ENCODE peak calls at places on chromosomes 7 and 10, in six cellular contexts. F is naive thymus-derived CD4-positive, alpha-beta T cell; A is tibial nerve; U is pancreas; V is K562; C is esophagus squamous epithelium. N is an unnamed sample.

GRCh38 chr7:77913977-77914607 is 115.5 kb downstream of the PHTF2 start:
- DNase-seq in F (no peak), U (no peak), C (no peak), A (no peak), V (peak; percentile 57), N (no peak)

GRCh38 chr7:13827716-13828115 is 161.8 kb downstream of the ETV1 start:
- DNase-seq in F (no peak), V (no peak), A (no peak), C (no peak), U (no peak), N (no peak)

GRCh38 chr10:61452655-61453641 is at the start of gene TMEM26:
- DNase-seq in F (no peak), C (no peak), U (peak; percentile 61), V (no peak), A (no peak), N (no peak)

GRCh38 chr10:34918896-34919295 is 103.8 kb upstream of the PARD3 start:
- DNase-seq in A (no peak), C (no peak), F (no peak), V (no peak), U (no peak), N (no peak)

GRCh38 chr7:95246935-95247370 is 77.4 kb downstream of the PON1 start:
- DNase-seq in U (no peak), A (peak; percentile 65), V (peak; percentile 45), C (no peak), F (no peak), N (peak; percentile 31)

GRCh38 chr10:124824507-124824906 is 22.9 kb downstream of the ABRAXAS2 start:
- DNase-seq in F (no peak), A (no peak), V (no peak), C (no peak), U (no peak), N (no peak)

GRCh38 chr10:35041502-35041879 is 48.6 kb downstream of the CUL2 start:
- DNase-seq in V (no peak), U (no peak), A (no peak), F (no peak), C (no peak), N (no peak)

GRCh38 chr10:93060887-93061593 is 442 bp downstream of the CYP26C1 start:
- DNase-seq in A (no peak), C (no peak), V (no peak), F (no peak), U (no peak), N (no peak)

GRCh38 chr7:84136336-84136735 is 58.3 kb downstream of the SEMA3A start:
- DNase-seq in F (no peak), A (no peak), U (no peak), C (no peak), V (no peak), N (no peak)

GRCh38 chr10:126549326-126549725 is 121.2 kb downstream of the C10orf90 start:
- DNase-seq in C (no peak), V (no peak), U (no peak), A (no peak), F (no peak), N (no peak)

GRCh38 chr7:5599543-5600200 is 176.0 kb upstream of the TNRC18 start:
- DNase-seq in C (no peak), A (no peak), V (no peak), F (no peak), U (no peak), N (no peak)

GRCh38 chr7:100102950-100103840 is 1.8 kb downstream of the AP4M1 start:
- DNase-seq in C (no peak), F (no peak), A (no peak), U (no peak), V (no peak), N (no peak)

GRCh38 chr7:22979861-22980260 is 34.1 kb downstream of the HYCC1 start:
- DNase-seq in U (no peak), A (no peak), C (no peak), V (no peak), F (no peak), N (no peak)

GRCh38 chr10:43380610-43381222 is 9.3 kb downstream of the FXYD4 start:
- DNase-seq in V (no peak), F (no peak), C (no peak), U (no peak), A (no peak), N (no peak)

GRCh38 chr7:43104874-43105520 is 7.5 kb upstream of the HECW1 start:
- DNase-seq in C (no peak), F (no peak), V (peak; percentile 61), A (no peak), U (no peak), N (no peak)

GRCh38 chr7:113928113-113928512 is 9.3 kb upstream of the PPP1R3A start:
- DNase-seq in C (no peak), V (no peak), A (no peak), U (no peak), F (no peak), N (no peak)
- H3K4me1 ChIP-seq in C (no peaks in the 10 kb centered on the region), V (no peaks in the 10 kb centered on the region), A (no peaks in the 10 kb centered on the region), U (no peaks in the 10 kb centered on the region), F (no peaks in the 10 kb centered on the region), N (no peaks in the 10 kb centered on the region)

GRCh38 chr7:102413611-102414010 is 17.4 kb downstream of the PRKRIP1 start:
- DNase-seq in F (no peak), A (no peak), V (no peak), C (no peak), U (no peak), N (no peak)

GRCh38 chr7:102415685-102416225 is 17.6 kb upstream of the ORAI2 start:
- DNase-seq in U (no peak), V (peak; percentile 12), A (no peak), F (peak; percentile 45), C (no peak), N (peak; percentile 63)

GRCh38 chr7:102410918-102411317 is 14.8 kb downstream of the PRKRIP1 start:
- DNase-seq in V (no peak), A (no peak), F (no peak), C (no peak), U (no peak), N (no peak)

GRCh38 chr7:102412548-102412947 is 16.4 kb downstream of the PRKRIP1 start:
- DNase-seq in U (no peak), F (peak; percentile 35), V (peak; percentile 67), A (no peak), C (no peak), N (peak; percentile 58)

GRCh38 chr7:102413071-102413470 is 16.9 kb downstream of the PRKRIP1 start:
- DNase-seq in V (no peak), U (no peak), F (no peak), A (no peak), C (no peak), N (no peak)
- H3K36me3 ChIP-seq in V (peaks cover 84% of the 10 kb centered on the region), U (no peaks in the 10 kb centered on the region), F (peaks cover 36% of the 10 kb centered on the region), A (peaks cover 3% of the 10 kb centered on the region), C (peaks cover under 1% of the 10 kb centered on the region), N (peaks cover 3% of the 10 kb centered on the region)

GRCh38 chr7:151761957-151762356 is 115.0 kb downstream of the PRKAG2 start:
- DNase-seq in V (no peak), C (no peak), F (no peak), U (no peak), A (no peak), N (no peak)
- H3K27me3 ChIP-seq in V (peaks cover 38% of the 10 kb centered on the region), C (no peaks in the 10 kb centered on the region), F (no peaks in the 10 kb centered on the region), U (no peaks in the 10 kb centered on the region), A (no peaks in the 10 kb centered on the region), N (no peaks in the 10 kb centered on the region)

DNA sequence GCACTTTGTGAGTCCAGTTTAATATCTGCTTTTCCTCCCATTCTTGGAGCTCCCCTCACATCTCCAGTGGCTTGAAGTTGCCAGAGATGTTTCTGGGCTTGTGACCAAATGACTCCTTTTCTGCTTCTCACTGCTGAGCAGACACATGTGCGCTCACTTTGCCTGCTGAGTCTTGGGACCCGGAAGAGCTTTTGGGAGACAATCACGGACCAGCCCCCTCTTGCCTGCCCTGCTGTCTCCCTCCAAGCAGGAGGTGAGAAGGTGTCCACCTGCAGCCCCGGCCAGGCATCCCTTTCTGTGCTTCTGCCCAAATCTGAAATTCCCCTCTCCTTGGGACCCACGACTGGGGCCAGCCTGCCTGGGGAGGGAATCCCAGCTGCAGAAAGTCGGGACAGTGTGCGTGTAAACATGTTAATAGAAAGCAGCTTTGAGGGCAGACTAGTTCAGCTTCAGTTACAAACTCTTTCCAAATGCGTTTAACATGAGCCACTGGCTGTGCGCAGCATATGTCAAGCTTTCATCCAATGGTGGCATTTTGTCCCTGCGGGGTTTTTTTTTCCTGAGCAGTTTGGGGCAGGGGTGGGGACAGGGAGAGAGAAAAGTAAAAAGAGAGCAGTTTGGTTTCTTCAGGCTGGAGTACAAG is 31.7 kb downstream of the HTRA1 start:
- DNase-seq in U (peak; percentile 41), F (no peak), V (no peak), A (peak; percentile 39), C (no peak), N (no peak)
- H3K4me1 ChIP-seq in U (no peaks in the 10 kb centered on the region), F (peaks cover 15% of the 10 kb centered on the region), V (no peaks in the 10 kb centered on the region), A (no peaks in the 10 kb centered on the region), C (peaks cover 9% of the 10 kb centered on the region), N (peaks cover 23% of the 10 kb centered on the region)

GRCh38 chr10:131935260-131935659 is 34.5 kb downstream of the PPP2R2D start:
- DNase-seq in V (no peak), A (no peak), C (no peak), F (no peak), U (peak; percentile 15), N (no peak)
- H3K36me3 ChIP-seq in V (peaks cover 57% of the 10 kb centered on the region), A (no peaks in the 10 kb centered on the region), C (no peaks in the 10 kb centered on the region), F (peaks cover 43% of the 10 kb centered on the region), U (no peaks in the 10 kb centered on the region), N (peaks cover 7% of the 10 kb centered on the region)